ENCODE peak calls at places on chromosomes 4 and X, in five cellular contexts. S is psoas muscle, I is AG09309, B is A673, W is neural crest cell. V is an unnamed sample.

GRCh38 chrX:45889471-45889870 is 655.8 kb downstream of the ZNF674 start:
- DNase-seq in S (no peak), W (no peak), I (peak), B (no peak), V (no peak)

GRCh38 chr4:146654976-146655761 is 16.5 kb downstream of the POU4F2 start:
- DNase-seq in I (no peak), B (peak), S (no peak), W (peak), V (peak)

GRCh38 chr4:8516061-8516573 is 64.1 kb upstream of the GPR78 start:
- DNase-seq in I (no peak), S (no peak), W (no peak), B (no peak), V (no peak)

GRCh38 chr4:4507403-4507802 is 34.4 kb downstream of the STX18 start:
- DNase-seq in I (no peak), S (no peak), B (no peak), W (no peak), V (no peak)

GRCh38 chr4:167930171-167930570 is 162.2 kb upstream of the ANXA10 start:
- DNase-seq in W (no peak), S (no peak), B (no peak), I (no peak), V (no peak)

GRCh38 chr4:128703948-128704347 is 105.6 kb upstream of the JADE1 start:
- DNase-seq in W (no peak), S (no peak), B (no peak), I (no peak), V (no peak)

GRCh38 chr4:169009281-169010124 is 552 bp downstream of the CBR4 start:
- DNase-seq in W (peak), S (peak), B (peak), I (no peak), V (peak)

GRCh38 chr4:139015948-139016451 is 419 bp downstream of the NOCT start:
- DNase-seq in W (no peak), S (no peak), B (peak), I (no peak), V (no peak)

GRCh38 chrX:28889691-28890090 is 302.4 kb downstream of the IL1RAPL1 start:
- DNase-seq in B (no peak), W (no peak), S (no peak), I (no peak), V (no peak)

GRCh38 chrX:138847930-138848329 is 136.4 kb upstream of the FGF13 start:
- DNase-seq in B (peak), W (no peak), I (no peak), S (no peak), V (no peak)
- TF ChIP-seq CTCF in B (peak), W (peak), I (peak), S (no peak), V (peak)

GRCh38 chr4:53508446-53508845 is 82.8 kb downstream of the LNX1 start:
- DNase-seq in B (no peak), S (no peak), W (no peak), I (peak), V (no peak)
- TF ChIP-seq CTCF in B (no peak), S (no peak), W (no peak), I (peak), V (no peak)

GRCh38 chrX:153633607-153634180 is 13.3 kb upstream of the DUSP9 start:
- DNase-seq in I (no peak), B (no peak), S (peak), W (no peak), V (no peak)
- TF ChIP-seq CTCF in I (no peak), B (no peak), S (no peak), W (no peak), V (no peak)

GRCh38 chr4:121656269-121656641 is 40.5 kb downstream of the ANXA5 start:
- DNase-seq in B (peak), I (peak), S (no peak), W (peak), V (no peak)
- TF ChIP-seq CTCF in B (peak), I (peak), S (no peak), W (peak), V (peak)

GRCh38 chrX:73859622-73860021 is 296.6 kb downstream of the CHIC1 start:
- DNase-seq in I (no peak), W (no peak), S (no peak), B (no peak), V (no peak)

GRCh38 chrX:73850124-73851013 is 287.4 kb downstream of the CHIC1 start:
- DNase-seq in B (peak), I (no peak), W (no peak), S (peak), V (no peak)

GRCh38 chrX:73851014-73852009 is 288.3 kb downstream of the CHIC1 start:
- DNase-seq in I (peak), W (no peak), S (peak), B (peak), V (no peak)

GRCh38 chrX:73852022-73852421 is 289.0 kb downstream of the CHIC1 start:
- DNase-seq in B (no peak), S (no peak), W (no peak), I (no peak), V (no peak)

GRCh38 chrX:73855546-73855945 is 292.5 kb downstream of the CHIC1 start:
- DNase-seq in B (peak), I (peak), S (peak), W (peak), V (peak)
- TF ChIP-seq CTCF in B (peak), I (peak), S (peak), W (peak), V (peak)

DNA sequence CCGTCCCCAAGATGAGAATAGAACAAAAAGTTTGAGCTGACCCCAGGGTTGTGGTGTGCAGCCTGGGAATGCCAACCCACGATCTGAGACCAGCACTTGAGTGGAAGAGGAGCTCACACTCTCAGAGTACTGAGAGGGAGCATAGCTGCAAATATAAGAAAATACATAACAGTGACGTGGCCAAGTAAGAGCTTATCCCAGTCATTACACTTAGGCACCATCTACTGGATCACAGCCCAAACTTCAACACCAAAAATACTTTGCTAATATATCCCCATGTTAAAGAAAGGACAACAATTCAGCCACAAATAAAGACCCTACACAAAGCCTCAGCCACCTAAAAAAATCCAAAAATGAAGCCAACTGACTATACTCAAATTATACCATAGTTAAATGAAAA is 33.3 kb upstream of the CXCL6 start:
- DNase-seq in I (no peak), W (no peak), B (no peak), S (no peak), V (no peak)
- TF ChIP-seq CTCF in I (no peak), W (no peak), B (no peak), S (no peak), V (no peak)

V was measured in progenitor cell of endocrine pancreas.